ENCODE peak calls at places on chromosomes 6 and 20, in nine cellular contexts. Y is cardiac fibroblast, O is progenitor cell of endocrine pancreas, Z is spleen, E is cardiac muscle cell, B is NB4, K is PC-3, Q is neural progenitor cell, G is SK-N-SH. X is an unnamed sample.

GRCh38 chr6:14046476-14047068 is 71.0 kb upstream of the CD83 start:
- DNase-seq in K (peak; percentile 87), Z (no peak), Q (peak; percentile 68), O (no peak), B (peak; percentile 63), G (peak; percentile 65), E (peak; percentile 68), Y (peak; percentile 72), X (no peak)

GRCh38 chr6:61134028-61134427 is 1152.0 kb downstream of the KHDRBS2 start:
- DNase-seq in Q (no peak), B (no peak), K (no peak), G (no peak), O (no peak), Z (no peak), E (no peak), Y (no peak), X (no peak)

GRCh38 chr6:38420207-38420606 is 219.5 kb downstream of the BTBD9 start:
- DNase-seq in E (no peak), Y (peak; percentile 41), O (no peak), K (peak; percentile 59), B (no peak), Z (no peak), Q (no peak), G (no peak), X (no peak)

GRCh38 chr20:63522091-63522868 is 1.7 kb downstream of the PPDPF start:
- DNase-seq in G (peak; percentile 22), K (no peak), B (no peak), Z (peak; percentile 73), Y (no peak), E (no peak), Q (no peak), O (peak; percentile 9), X (no peak)

GRCh38 chr6:30136570-30137286 is 788 bp downstream of the TRIM40 start:
- DNase-seq in K (no peak), O (no peak), E (no peak), G (no peak), Z (no peak), B (peak; percentile 23), Q (no peak), Y (no peak), X (no peak)

GRCh38 chr20:57167292-57167655 is 99.2 kb downstream of the BMP7 start:
- DNase-seq in Z (no peak), Q (no peak), E (no peak), K (no peak), O (no peak), B (no peak), Y (no peak), G (no peak), X (no peak)

GRCh38 chr20:36794116-36794474 is 20.5 kb upstream of the DSN1 start:
- DNase-seq in G (no peak), B (no peak), O (no peak), E (no peak), Q (no peak), Y (no peak), K (no peak), Z (no peak), X (no peak)

GRCh38 chr6:4210619-4211419 is 75.4 kb upstream of the ECI2 start:
- DNase-seq in Y (peak; percentile 78), O (peak; percentile 34), B (peak; percentile 66), G (peak; percentile 50), Q (peak; percentile 70), Z (no peak), K (peak; percentile 80), E (peak; percentile 69), X (no peak)

GRCh38 chr20:57794600-57795346 is 85.0 kb upstream of the PMEPA1 start:
- DNase-seq in E (no peak), Z (peak; percentile 54), Y (no peak), O (no peak), Q (no peak), K (peak; percentile 93), B (no peak), G (no peak), X (no peak)

GRCh38 chr20:58888521-58889333 is 36.2 kb downstream of the GNAS start:
- DNase-seq in E (peak; percentile 90), K (peak; percentile 83), Y (peak; percentile 81), O (peak; percentile 80), Q (peak; percentile 96), B (peak; percentile 88), Z (peak; percentile 95), G (peak; percentile 87), X (peak; percentile 8)

GRCh38 chr20:32589256-32589655 is 4.1 kb upstream of the NOL4L start:
- DNase-seq in E (no peak), O (no peak), B (no peak), K (peak; percentile 70), Q (no peak), Z (no peak), G (no peak), Y (peak; percentile 48), X (no peak)

GRCh38 chr20:9775176-9775575 is 63.7 kb downstream of the PAK5 start:
- DNase-seq in O (no peak), E (no peak), K (no peak), B (no peak), Z (no peak), Y (no peak), Q (no peak), G (no peak), X (no peak)

GRCh38 chr6:20706293-20707165 is 172.3 kb downstream of the CDKAL1 start:
- DNase-seq in B (no peak), O (no peak), Y (peak; percentile 70), Z (no peak), G (no peak), E (no peak), K (no peak), Q (no peak), X (no peak)

GRCh38 chr6:56902551-56903464 is 52.1 kb upstream of the BEND6 start:
- DNase-seq in Y (peak; percentile 82), B (peak; percentile 59), G (peak; percentile 51), K (peak; percentile 72), E (peak; percentile 34), Q (peak; percentile 33), Z (no peak), O (no peak), X (no peak)

GRCh38 chr6:110067837-110068591 is 89.9 kb downstream of the GPR6 start:
- DNase-seq in Z (no peak), Y (no peak), Q (peak; percentile 53), O (no peak), B (no peak), K (no peak), E (peak; percentile 54), G (no peak), X (no peak)

GRCh38 chr6:37353761-37354525 is at the start of gene RNF8:
- DNase-seq in G (peak; percentile 98), B (peak; percentile 93), K (peak; percentile 88), O (peak; percentile 85), E (peak; percentile 93), Q (peak; percentile 95), Y (peak; percentile 85), Z (peak; percentile 97), X (peak; percentile 26)

DNA sequence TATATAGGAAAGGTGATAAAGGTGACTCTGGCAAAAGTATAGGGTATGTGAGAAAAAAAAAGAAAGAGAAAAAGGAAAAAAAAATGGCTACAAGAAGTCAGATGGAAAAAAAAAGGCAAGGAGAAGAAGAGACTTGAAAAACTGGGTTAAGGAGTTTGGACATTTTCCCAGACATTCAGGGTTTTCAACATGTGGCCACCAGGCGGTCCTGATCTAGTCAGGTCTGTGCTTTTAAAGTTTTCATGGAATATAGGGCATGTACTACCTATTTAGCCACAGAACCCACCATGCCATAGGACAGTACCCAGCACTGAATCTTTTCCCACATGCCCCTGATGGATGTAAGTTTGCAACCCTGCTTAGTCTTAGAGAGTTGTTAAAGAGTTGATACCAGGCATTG is 433.7 kb downstream of the MAFB start:
- DNase-seq in O (no peak), Y (no peak), G (no peak), B (no peak), E (no peak), Z (no peak), K (no peak), Q (no peak), X (no peak)
- TF ChIP-seq CTCF in O (peak; percentile 30), Y (no peak), G (no peak), B (no peak), E (peak; percentile 35), Z (no peak), K (no peak), Q (no peak), X (no peak)

GRCh38 chr20:40797425-40797824 is 108.4 kb upstream of the MAFB start:
- DNase-seq in E (no peak), G (no peak), Q (peak; percentile 38), Y (peak; percentile 15), B (peak; percentile 22), Z (no peak), K (peak; percentile 37), O (no peak), X (no peak)
- TF ChIP-seq CTCF in E (peak; percentile 55), G (peak; percentile 51), Q (peak; percentile 59), Y (peak; percentile 40), B (peak; percentile 64), Z (no peak), K (peak; percentile 68), O (peak; percentile 65), X (peak; percentile 27)

GRCh38 chr20:47547034-47547387 is 45.3 kb downstream of the NCOA3 start:
- DNase-seq in O (no peak), E (no peak), Z (no peak), B (no peak), Y (no peak), K (no peak), G (no peak), Q (no peak), X (no peak)

GRCh38 chr20:47551240-47551639 is 49.6 kb downstream of the NCOA3 start:
- DNase-seq in O (no peak), G (no peak), Z (no peak), K (no peak), B (no peak), Y (no peak), Q (no peak), E (no peak), X (no peak)

GRCh38 chr20:47552996-47553395 is 51.3 kb downstream of the NCOA3 start:
- DNase-seq in B (no peak), Q (no peak), E (no peak), O (no peak), Z (no peak), G (no peak), K (no peak), Y (no peak), X (no peak)

GRCh38 chr20:47549671-47550070 is 48.0 kb downstream of the NCOA3 start:
- DNase-seq in K (no peak), G (no peak), Z (no peak), Y (no peak), O (no peak), E (no peak), Q (no peak), B (no peak), X (no peak)

DNA sequence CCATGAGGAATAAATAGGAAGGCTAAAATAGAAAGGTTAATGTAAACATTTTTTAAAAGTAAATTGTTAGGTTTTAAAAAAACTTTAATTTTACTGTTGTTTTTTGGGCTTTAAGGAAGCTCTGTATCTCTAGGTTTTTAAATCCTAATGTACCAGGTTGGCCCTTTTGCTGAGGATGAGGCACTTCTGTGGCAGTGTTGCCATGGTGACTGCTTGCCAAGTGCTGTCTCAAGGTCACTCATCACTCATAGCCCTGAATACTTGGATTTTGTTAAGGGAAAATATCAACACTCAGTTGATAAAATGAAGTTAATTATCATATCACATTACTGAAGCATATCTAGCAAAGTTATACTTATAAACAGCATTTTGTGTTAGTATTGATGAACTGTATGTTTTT is 50.2 kb downstream of the NCOA3 start:
- DNase-seq in G (peak; percentile 52), K (no peak), Y (peak; percentile 40), Z (no peak), B (peak; percentile 20), E (peak; percentile 29), Q (no peak), O (no peak), X (no peak)
- TF ChIP-seq CTCF in G (no peak), K (no peak), Y (no peak), Z (no peak), B (no peak), E (no peak), Q (no peak), O (no peak), X (no peak)

GRCh38 chr6:85462673-85463072 is 12.8 kb downstream of the NT5E start:
- DNase-seq in Q (no peak), K (no peak), E (no peak), O (no peak), G (no peak), B (no peak), Z (no peak), Y (no peak), X (no peak)
- TF ChIP-seq CTCF in Q (no peak), K (no peak), E (no peak), O (no peak), G (no peak), B (no peak), Z (no peak), Y (no peak), X (no peak)

X was measured in esophagus squamous epithelium.